ENCODE peak calls at places on chromosome 2, in seven cellular contexts. Z is ovary; A is stimulated activated CD4-positive, alpha-beta T cell treated with anti-CD3 and anti-CD28 coated beads, Interleukin-4, amount 100 ng/mL, for 48 hours; I is T-helper 2 cell; K is HFFc6; B is ACHN; F is H54. U is an unnamed sample.

GRCh38 chr2:219090900-219091299 is 30.2 kb upstream of the IHH start:
- DNase-seq in B (no peak), Z (no peak), K (no peak), A (no peak), F (no peak), I (no peak), U (no peak)

GRCh38 chr2:242051440-242051839 is 181.9 kb downstream of the RTP5 start:
- DNase-seq in F (no peak), K (no peak), Z (no peak), A (no peak), I (no peak), B (no peak), U (peak)

GRCh38 chr2:202169131-202169530 is 69.3 kb downstream of the SUMO1 start:
- DNase-seq in A (no peak), B (no peak), Z (no peak), I (no peak), K (no peak), F (no peak), U (no peak)

GRCh38 chr2:12612646-12613045 is 104.1 kb upstream of the TRIB2 start:
- DNase-seq in I (no peak), A (no peak), F (no peak), B (no peak), Z (no peak), K (no peak), U (no peak)

GRCh38 chr2:200812122-200813022 is 662 bp downstream of the BZW1 start:
- DNase-seq in A (peak), Z (peak), I (peak), B (peak), F (peak), K (peak), U (peak)

GRCh38 chr2:49978341-49978740 is 824.0 kb upstream of the FSHR start:
- DNase-seq in Z (no peak), B (no peak), K (no peak), I (no peak), F (no peak), A (no peak), U (no peak)

GRCh38 chr2:35454966-35455638 is 900.5 kb upstream of the CRIM1 start:
- DNase-seq in F (peak), I (no peak), K (no peak), B (peak), Z (no peak), A (no peak), U (peak)

GRCh38 chr2:15115786-15116185 is 445.3 kb downstream of the NBAS start:
- DNase-seq in B (no peak), K (no peak), A (no peak), I (no peak), F (no peak), Z (no peak), U (no peak)

GRCh38 chr2:126774761-126775160 is 118.8 kb downstream of the GYPC start:
- DNase-seq in Z (no peak), K (no peak), I (no peak), A (no peak), F (no peak), B (no peak), U (no peak)

GRCh38 chr2:119174216-119174992 is 15.9 kb upstream of the C1QL2 start:
- DNase-seq in F (peak), B (peak), A (peak), K (no peak), Z (no peak), I (peak), U (no peak)

GRCh38 chr2:234147335-234147861 is 96.9 kb downstream of the SPP2 start:
- DNase-seq in A (no peak), F (no peak), K (no peak), I (no peak), Z (no peak), B (peak), U (peak)

GRCh38 chr2:141055526-141055925 is 1075.3 kb downstream of the LRP1B start:
- DNase-seq in Z (no peak), B (no peak), A (no peak), I (no peak), F (peak), K (peak), U (no peak)

GRCh38 chr2:119337749-119338148 is 28.9 kb downstream of the C2orf76 start:
- DNase-seq in Z (no peak), A (no peak), F (no peak), B (no peak), K (no peak), I (no peak), U (no peak)

GRCh38 chr2:159613515-159614336 is 2.6 kb downstream of the BAZ2B start:
- DNase-seq in B (peak), Z (no peak), A (no peak), I (no peak), F (no peak), K (peak), U (peak)

GRCh38 chr2:160876765-160877164 is 283.5 kb upstream of the TANK start:
- DNase-seq in F (no peak), Z (no peak), B (no peak), A (no peak), K (no peak), I (no peak), U (no peak)

GRCh38 chr2:20573611-20574422 is 77.1 kb downstream of the HS1BP3 start:
- DNase-seq in Z (peak), F (no peak), B (no peak), K (peak), I (no peak), A (no peak), U (no peak)

GRCh38 chr2:112985090-112985489 is 7.3 kb downstream of the IL36G start:
- DNase-seq in I (no peak), A (no peak), K (no peak), Z (no peak), B (no peak), F (no peak), U (no peak)

GRCh38 chr2:168798076-168798887 is 4.2 kb upstream of the NOSTRIN start:
- DNase-seq in Z (no peak), I (no peak), K (no peak), F (no peak), A (no peak), B (no peak), U (no peak)

GRCh38 chr2:178072383-178073301 is at the start of gene PDE11A:
- DNase-seq in I (no peak), B (peak), K (peak), Z (peak), F (peak), A (peak), U (peak)

U was measured in NCI-H526.